ENCODE peak calls at places on chromosomes 7 and 10, in four cellular contexts. One of them, this sample, is unnamed.

GRCh38 chr7:30927559-30927958 is 15.9 kb downstream of the AQP1 start:
- DNase-seq in HS-27A: no peak
- DNase-seq in DMS153: no peak
- DNase-seq in NCI-H510A: no peak
- DNase-seq in this sample: no peak

GRCh38 chr7:13920053-13920697 is 69.3 kb downstream of the ETV1 start:
- DNase-seq in DMS153: peak; percentile 100
- DNase-seq in NCI-H510A: peak; percentile 88
- DNase-seq in HS-27A: peak; percentile 91
- DNase-seq in this sample: peak; percentile 88

GRCh38 chr10:4767033-4767814 is 58.8 kb upstream of the AKR1E2 start:
- DNase-seq in NCI-H510A: no peak
- DNase-seq in HS-27A: no peak
- DNase-seq in DMS153: no peak
- DNase-seq in this sample: no peak

GRCh38 chr7:144830811-144831210 is 5.0 kb downstream of the TPK1 start:
- DNase-seq in DMS153: no peak
- DNase-seq in NCI-H510A: no peak
- DNase-seq in HS-27A: no peak
- DNase-seq in this sample: no peak

GRCh38 chr7:44750921-44751571 is 2.4 kb downstream of the ZMIZ2 start:
- DNase-seq in DMS153: no peak
- DNase-seq in HS-27A: no peak
- DNase-seq in NCI-H510A: no peak
- DNase-seq in this sample: no peak

GRCh38 chr10:94198324-94198723 is 164.4 kb downstream of the NOC3L start:
- DNase-seq in HS-27A: no peak
- DNase-seq in NCI-H510A: no peak
- DNase-seq in DMS153: no peak
- DNase-seq in this sample: no peak

GRCh38 chr10:16481052-16481728 is 40.5 kb downstream of the C1QL3 start:
- DNase-seq in HS-27A: no peak
- DNase-seq in NCI-H510A: no peak
- DNase-seq in DMS153: no peak
- DNase-seq in this sample: no peak

GRCh38 chr10:28479366-28479765 is 53.6 kb upstream of the WAC start:
- DNase-seq in DMS153: no peak
- DNase-seq in HS-27A: no peak
- DNase-seq in NCI-H510A: no peak
- DNase-seq in this sample: no peak

GRCh38 chr10:16809074-16809718 is 8.0 kb downstream of the RSU1 start:
- DNase-seq in HS-27A: no peak
- DNase-seq in NCI-H510A: no peak
- DNase-seq in DMS153: no peak
- DNase-seq in this sample: no peak

GRCh38 chr7:36360244-36360643 is 29.4 kb upstream of the ANLN start:
- DNase-seq in NCI-H510A: no peak
- DNase-seq in HS-27A: no peak
- DNase-seq in DMS153: no peak
- DNase-seq in this sample: no peak

GRCh38 chr10:113561214-113561613 is 8.4 kb downstream of the HABP2 start:
- DNase-seq in DMS153: no peak
- DNase-seq in HS-27A: no peak
- DNase-seq in NCI-H510A: no peak
- DNase-seq in this sample: no peak

GRCh38 chr10:125772112-125772863 is 3.3 kb downstream of the MMP21 start:
- DNase-seq in DMS153: no peak
- DNase-seq in NCI-H510A: no peak
- DNase-seq in HS-27A: no peak
- DNase-seq in this sample: no peak

GRCh38 chr10:46098379-46098778 is 52.3 kb upstream of the MSMB start:
- DNase-seq in DMS153: no peak
- DNase-seq in HS-27A: no peak
- DNase-seq in NCI-H510A: no peak
- DNase-seq in this sample: no peak

This sample was measured in LNCaP clone FGC.